ENCODE peak calls at places on chromosomes 7 and 10, in eight cellular contexts. One of them, this sample, is unnamed.

GRCh38 chr10:28219241-28219640 is 83.6 kb downstream of the MPP7 start:
- DNase-seq in astrocyte of the spinal cord: peak; percentile 64
- DNase-seq in activated B cell treated with CpG ODN at 0.5 μM for 24 hours: no peak
- DNase-seq in GM13976: no peak
- DNase-seq in fibroblast of lung: peak; percentile 78
- DNase-seq in nephron progenitor cell: no peak
- DNase-seq in HCT116: no peak
- DNase-seq in fibroblast of mammary gland: no peak
- DNase-seq in this sample: no peak

GRCh38 chr10:112988839-112989406 is 38.9 kb downstream of the TCF7L2 start:
- DNase-seq in astrocyte of the spinal cord: no peak
- DNase-seq in activated B cell treated with CpG ODN at 0.5 μM for 24 hours: no peak
- DNase-seq in GM13976: no peak
- DNase-seq in fibroblast of lung: no peak
- DNase-seq in nephron progenitor cell: no peak
- DNase-seq in HCT116: no peak
- DNase-seq in fibroblast of mammary gland: no peak
- DNase-seq in this sample: no peak

GRCh38 chr7:29859491-29860180 is 53.3 kb downstream of the WIPF3 start:
- DNase-seq in astrocyte of the spinal cord: no peak
- DNase-seq in activated B cell treated with CpG ODN at 0.5 μM for 24 hours: no peak
- DNase-seq in GM13976: no peak
- DNase-seq in fibroblast of lung: no peak
- DNase-seq in nephron progenitor cell: no peak
- DNase-seq in HCT116: no peak
- DNase-seq in fibroblast of mammary gland: no peak
- DNase-seq in this sample: no peak

GRCh38 chr10:21083861-21084260 is 186.8 kb upstream of the NEBL start:
- DNase-seq in astrocyte of the spinal cord: no peak
- DNase-seq in activated B cell treated with CpG ODN at 0.5 μM for 24 hours: no peak
- DNase-seq in GM13976: no peak
- DNase-seq in fibroblast of lung: no peak
- DNase-seq in nephron progenitor cell: no peak
- DNase-seq in HCT116: no peak
- DNase-seq in fibroblast of mammary gland: peak; percentile 78
- DNase-seq in this sample: no peak

GRCh38 chr7:25014735-25015134 is 34.8 kb upstream of the OSBPL3 start:
- DNase-seq in astrocyte of the spinal cord: peak; percentile 70
- DNase-seq in activated B cell treated with CpG ODN at 0.5 μM for 24 hours: no peak
- DNase-seq in GM13976: no peak
- DNase-seq in fibroblast of lung: peak; percentile 92
- DNase-seq in nephron progenitor cell: no peak
- DNase-seq in HCT116: no peak
- DNase-seq in fibroblast of mammary gland: peak; percentile 99
- DNase-seq in this sample: no peak

GRCh38 chr10:110788620-110789385 is 82.9 kb upstream of the PDCD4 start:
- DNase-seq in astrocyte of the spinal cord: no peak
- DNase-seq in activated B cell treated with CpG ODN at 0.5 μM for 24 hours: no peak
- DNase-seq in GM13976: no peak
- DNase-seq in fibroblast of lung: no peak
- DNase-seq in nephron progenitor cell: no peak
- DNase-seq in HCT116: no peak
- DNase-seq in fibroblast of mammary gland: no peak
- DNase-seq in this sample: no peak

GRCh38 chr10:51706225-51706624 is 6.8 kb upstream of the CSTF2T start:
- DNase-seq in astrocyte of the spinal cord: peak; percentile 50
- DNase-seq in activated B cell treated with CpG ODN at 0.5 μM for 24 hours: no peak
- DNase-seq in GM13976: no peak
- DNase-seq in fibroblast of lung: peak; percentile 61
- DNase-seq in nephron progenitor cell: no peak
- DNase-seq in HCT116: no peak
- DNase-seq in fibroblast of mammary gland: peak; percentile 95
- DNase-seq in this sample: no peak

GRCh38 chr7:133047321-133047720 is 34.6 kb downstream of the CHCHD3 start:
- DNase-seq in astrocyte of the spinal cord: no peak
- DNase-seq in activated B cell treated with CpG ODN at 0.5 μM for 24 hours: no peak
- DNase-seq in GM13976: no peak
- DNase-seq in fibroblast of lung: no peak
- DNase-seq in nephron progenitor cell: no peak
- DNase-seq in HCT116: no peak
- DNase-seq in fibroblast of mammary gland: no peak
- DNase-seq in this sample: no peak

GRCh38 chr10:13536674-13537366 is 8.0 kb upstream of the BEND7 start:
- DNase-seq in astrocyte of the spinal cord: peak; percentile 35
- DNase-seq in activated B cell treated with CpG ODN at 0.5 μM for 24 hours: no peak
- DNase-seq in GM13976: peak; percentile 64
- DNase-seq in fibroblast of lung: peak; percentile 46
- DNase-seq in nephron progenitor cell: peak; percentile 72
- DNase-seq in HCT116: peak; percentile 33
- DNase-seq in fibroblast of mammary gland: peak; percentile 38
- DNase-seq in this sample: no peak

GRCh38 chr10:22379059-22379458 is 33.8 kb downstream of the SPAG6 start:
- DNase-seq in astrocyte of the spinal cord: no peak
- DNase-seq in activated B cell treated with CpG ODN at 0.5 μM for 24 hours: no peak
- DNase-seq in GM13976: peak; percentile 34
- DNase-seq in fibroblast of lung: no peak
- DNase-seq in nephron progenitor cell: no peak
- DNase-seq in HCT116: no peak
- DNase-seq in fibroblast of mammary gland: no peak
- DNase-seq in this sample: no peak

GRCh38 chr7:76069238-76069638 is 21.3 kb downstream of the MDH2 start:
- DNase-seq in astrocyte of the spinal cord: peak; percentile 91
- DNase-seq in activated B cell treated with CpG ODN at 0.5 μM for 24 hours: no peak
- DNase-seq in GM13976: peak; percentile 30
- DNase-seq in fibroblast of lung: peak; percentile 94
- DNase-seq in nephron progenitor cell: no peak
- DNase-seq in HCT116: peak; percentile 65
- DNase-seq in fibroblast of mammary gland: peak; percentile 95
- DNase-seq in this sample: peak; percentile 99

GRCh38 chr7:135178364-135178763 is 7.9 kb upstream of the CYREN start:
- DNase-seq in astrocyte of the spinal cord: no peak
- DNase-seq in activated B cell treated with CpG ODN at 0.5 μM for 24 hours: no peak
- DNase-seq in GM13976: no peak
- DNase-seq in fibroblast of lung: no peak
- DNase-seq in nephron progenitor cell: no peak
- DNase-seq in HCT116: no peak
- DNase-seq in fibroblast of mammary gland: no peak
- DNase-seq in this sample: no peak

GRCh38 chr10:59382831-59383295 is 20.5 kb upstream of the FAM13C start:
- DNase-seq in astrocyte of the spinal cord: peak; percentile 74
- DNase-seq in activated B cell treated with CpG ODN at 0.5 μM for 24 hours: no peak
- DNase-seq in GM13976: no peak
- DNase-seq in fibroblast of lung: peak; percentile 91
- DNase-seq in nephron progenitor cell: no peak
- DNase-seq in HCT116: no peak
- DNase-seq in fibroblast of mammary gland: peak; percentile 75
- DNase-seq in this sample: no peak

GRCh38 chr7:1512781-1513656 is 8.8 kb upstream of the INTS1 start:
- DNase-seq in astrocyte of the spinal cord: peak; percentile 74
- DNase-seq in activated B cell treated with CpG ODN at 0.5 μM for 24 hours: peak; percentile 42
- DNase-seq in GM13976: peak; percentile 80
- DNase-seq in fibroblast of lung: peak; percentile 85
- DNase-seq in nephron progenitor cell: no peak
- DNase-seq in HCT116: peak; percentile 77
- DNase-seq in fibroblast of mammary gland: peak; percentile 41
- DNase-seq in this sample: no peak

GRCh38 chr10:132685121-132685891 is 100.6 kb downstream of the NKX6-2 start:
- DNase-seq in astrocyte of the spinal cord: peak; percentile 65
- DNase-seq in activated B cell treated with CpG ODN at 0.5 μM for 24 hours: peak; percentile 28
- DNase-seq in GM13976: no peak
- DNase-seq in fibroblast of lung: peak; percentile 72
- DNase-seq in nephron progenitor cell: no peak
- DNase-seq in HCT116: no peak
- DNase-seq in fibroblast of mammary gland: peak; percentile 24
- DNase-seq in this sample: peak; percentile 74

GRCh38 chr7:84792232-84792882 is 394.5 kb downstream of the SEMA3D start:
- DNase-seq in astrocyte of the spinal cord: no peak
- DNase-seq in activated B cell treated with CpG ODN at 0.5 μM for 24 hours: no peak
- DNase-seq in GM13976: no peak
- DNase-seq in fibroblast of lung: peak; percentile 24
- DNase-seq in nephron progenitor cell: no peak
- DNase-seq in HCT116: no peak
- DNase-seq in fibroblast of mammary gland: peak; percentile 51
- DNase-seq in this sample: no peak

GRCh38 chr10:84412482-84412881 is 84.1 kb downstream of the CCSER2 start:
- DNase-seq in astrocyte of the spinal cord: no peak
- DNase-seq in activated B cell treated with CpG ODN at 0.5 μM for 24 hours: no peak
- DNase-seq in GM13976: no peak
- DNase-seq in fibroblast of lung: no peak
- DNase-seq in nephron progenitor cell: no peak
- DNase-seq in HCT116: no peak
- DNase-seq in fibroblast of mammary gland: no peak
- DNase-seq in this sample: no peak

GRCh38 chr7:128076216-128076821 is 45.1 kb upstream of the LRRC4 start:
- DNase-seq in astrocyte of the spinal cord: no peak
- DNase-seq in activated B cell treated with CpG ODN at 0.5 μM for 24 hours: no peak
- DNase-seq in GM13976: no peak
- DNase-seq in fibroblast of lung: no peak
- DNase-seq in nephron progenitor cell: no peak
- DNase-seq in HCT116: no peak
- DNase-seq in fibroblast of mammary gland: no peak
- DNase-seq in this sample: no peak

GRCh38 chr7:289756-290553 is at the start of gene FOXL3:
- DNase-seq in astrocyte of the spinal cord: no peak
- DNase-seq in activated B cell treated with CpG ODN at 0.5 μM for 24 hours: no peak
- DNase-seq in GM13976: no peak
- DNase-seq in fibroblast of lung: no peak
- DNase-seq in nephron progenitor cell: peak; percentile 33
- DNase-seq in HCT116: no peak
- DNase-seq in fibroblast of mammary gland: no peak
- DNase-seq in this sample: no peak

GRCh38 chr10:92727141-92727540 is 37.4 kb downstream of the HHEX start:
- DNase-seq in astrocyte of the spinal cord: no peak
- DNase-seq in activated B cell treated with CpG ODN at 0.5 μM for 24 hours: no peak
- DNase-seq in GM13976: no peak
- DNase-seq in fibroblast of lung: no peak
- DNase-seq in nephron progenitor cell: no peak
- DNase-seq in HCT116: no peak
- DNase-seq in fibroblast of mammary gland: no peak
- DNase-seq in this sample: no peak

GRCh38 chr7:132771301-132771730 is 195.0 kb upstream of the PLXNA4 start:
- DNase-seq in astrocyte of the spinal cord: no peak
- DNase-seq in activated B cell treated with CpG ODN at 0.5 μM for 24 hours: no peak
- DNase-seq in GM13976: no peak
- DNase-seq in fibroblast of lung: no peak
- DNase-seq in nephron progenitor cell: no peak
- DNase-seq in HCT116: no peak
- DNase-seq in fibroblast of mammary gland: no peak
- DNase-seq in this sample: no peak

GRCh38 chr7:15199482-15199881 is 296.9 kb upstream of the DGKB start:
- DNase-seq in astrocyte of the spinal cord: peak; percentile 40
- DNase-seq in activated B cell treated with CpG ODN at 0.5 μM for 24 hours: no peak
- DNase-seq in GM13976: no peak
- DNase-seq in fibroblast of lung: peak; percentile 11
- DNase-seq in nephron progenitor cell: no peak
- DNase-seq in HCT116: no peak
- DNase-seq in fibroblast of mammary gland: peak; percentile 21
- DNase-seq in this sample: no peak
- TF ChIP-seq CTCF in astrocyte of the spinal cord: peak; percentile 45
- TF ChIP-seq CTCF in activated B cell treated with CpG ODN at 0.5 μM for 24 hours: no peak
- TF ChIP-seq CTCF in GM13976: no peak
- TF ChIP-seq CTCF in fibroblast of lung: peak; percentile 38
- TF ChIP-seq CTCF in nephron progenitor cell: no peak
- TF ChIP-seq CTCF in HCT116: peak; percentile 41
- TF ChIP-seq CTCF in fibroblast of mammary gland: peak; percentile 23
- TF ChIP-seq CTCF in this sample: peak; percentile 18

DNA sequence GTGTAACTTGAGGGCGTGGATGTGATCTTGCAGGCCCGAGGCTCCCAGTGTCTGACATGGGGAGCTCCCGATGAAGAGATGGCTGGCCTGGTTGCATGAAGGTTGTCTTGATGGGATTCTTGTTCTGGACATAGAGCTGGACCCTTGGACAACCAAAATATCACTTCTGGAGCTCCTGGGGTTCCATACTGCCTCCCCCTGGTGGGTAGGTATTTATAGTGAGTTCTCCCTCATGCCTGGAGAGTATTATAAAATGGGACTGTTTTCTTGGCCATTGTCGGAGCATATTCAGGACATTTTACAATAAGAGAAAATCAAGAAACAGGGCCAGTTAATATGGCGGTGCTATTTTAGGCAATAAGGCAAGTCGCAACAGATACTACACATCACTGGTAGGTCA is 32.6 kb upstream of the GIMAP8 start:
- DNase-seq in astrocyte of the spinal cord: no peak
- DNase-seq in activated B cell treated with CpG ODN at 0.5 μM for 24 hours: no peak
- DNase-seq in GM13976: no peak
- DNase-seq in fibroblast of lung: no peak
- DNase-seq in nephron progenitor cell: no peak
- DNase-seq in HCT116: no peak
- DNase-seq in fibroblast of mammary gland: no peak
- DNase-seq in this sample: no peak
- TF ChIP-seq CTCF in astrocyte of the spinal cord: no peak
- TF ChIP-seq CTCF in activated B cell treated with CpG ODN at 0.5 μM for 24 hours: no peak
- TF ChIP-seq CTCF in GM13976: no peak
- TF ChIP-seq CTCF in fibroblast of lung: peak; percentile 6
- TF ChIP-seq CTCF in nephron progenitor cell: no peak
- TF ChIP-seq CTCF in HCT116: peak; percentile 41
- TF ChIP-seq CTCF in fibroblast of mammary gland: peak; percentile 20
- TF ChIP-seq CTCF in this sample: peak; percentile 32

DNA sequence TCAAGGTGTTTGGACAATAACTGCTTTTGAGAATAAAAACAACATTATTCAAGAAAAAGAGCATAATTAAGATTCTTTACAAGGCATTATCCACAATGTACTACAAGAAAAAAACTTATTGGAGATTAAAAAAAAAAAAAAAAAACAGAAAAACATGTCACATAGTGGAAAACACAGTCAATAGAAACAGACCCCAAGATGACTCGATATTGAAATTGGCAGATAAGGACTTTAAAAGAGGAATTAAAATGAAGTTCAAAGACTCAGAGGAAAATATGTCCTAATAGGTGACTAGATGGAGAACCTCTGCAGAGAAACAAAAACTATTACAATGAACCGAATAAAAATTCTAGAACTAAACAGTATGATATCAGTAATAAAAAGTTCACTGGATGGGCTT is 248.9 kb downstream of the CALN1 start:
- DNase-seq in astrocyte of the spinal cord: no peak
- DNase-seq in activated B cell treated with CpG ODN at 0.5 μM for 24 hours: no peak
- DNase-seq in GM13976: no peak
- DNase-seq in fibroblast of lung: no peak
- DNase-seq in nephron progenitor cell: no peak
- DNase-seq in HCT116: no peak
- DNase-seq in fibroblast of mammary gland: no peak
- DNase-seq in this sample: no peak
- TF ChIP-seq CTCF in astrocyte of the spinal cord: no peak
- TF ChIP-seq CTCF in activated B cell treated with CpG ODN at 0.5 μM for 24 hours: no peak
- TF ChIP-seq CTCF in GM13976: no peak
- TF ChIP-seq CTCF in fibroblast of lung: no peak
- TF ChIP-seq CTCF in nephron progenitor cell: no peak
- TF ChIP-seq CTCF in HCT116: no peak
- TF ChIP-seq CTCF in fibroblast of mammary gland: no peak
- TF ChIP-seq CTCF in this sample: no peak

GRCh38 chr7:5824297-5824610 is 42.8 kb upstream of the RNF216 start:
- DNase-seq in astrocyte of the spinal cord: no peak
- DNase-seq in activated B cell treated with CpG ODN at 0.5 μM for 24 hours: no peak
- DNase-seq in GM13976: no peak
- DNase-seq in fibroblast of lung: no peak
- DNase-seq in nephron progenitor cell: no peak
- DNase-seq in HCT116: no peak
- DNase-seq in fibroblast of mammary gland: no peak
- DNase-seq in this sample: no peak

GRCh38 chr7:5827755-5828154 is 46.3 kb upstream of the RNF216 start:
- DNase-seq in astrocyte of the spinal cord: no peak
- DNase-seq in activated B cell treated with CpG ODN at 0.5 μM for 24 hours: no peak
- DNase-seq in GM13976: peak; percentile 44
- DNase-seq in fibroblast of lung: no peak
- DNase-seq in nephron progenitor cell: peak; percentile 15
- DNase-seq in HCT116: peak; percentile 16
- DNase-seq in fibroblast of mammary gland: peak; percentile 7
- DNase-seq in this sample: no peak

GRCh38 chr7:5822742-5823503 is 41.5 kb upstream of the RNF216 start:
- DNase-seq in astrocyte of the spinal cord: peak; percentile 92
- DNase-seq in activated B cell treated with CpG ODN at 0.5 μM for 24 hours: peak; percentile 84
- DNase-seq in GM13976: peak; percentile 95
- DNase-seq in fibroblast of lung: peak; percentile 90
- DNase-seq in nephron progenitor cell: peak; percentile 89
- DNase-seq in HCT116: peak; percentile 91
- DNase-seq in fibroblast of mammary gland: peak; percentile 91
- DNase-seq in this sample: peak; percentile 70
- TF ChIP-seq CTCF in astrocyte of the spinal cord: no peak
- TF ChIP-seq CTCF in activated B cell treated with CpG ODN at 0.5 μM for 24 hours: no peak
- TF ChIP-seq CTCF in GM13976: no peak
- TF ChIP-seq CTCF in fibroblast of lung: no peak
- TF ChIP-seq CTCF in nephron progenitor cell: no peak
- TF ChIP-seq CTCF in HCT116: no peak
- TF ChIP-seq CTCF in fibroblast of mammary gland: peak; percentile 2
- TF ChIP-seq CTCF in this sample: no peak

This sample was measured in LNCaP clone FGC.